ENCODE peak calls at places on chromosomes 7 and 10, in seven cellular contexts. One of them, this sample, is unnamed.

GRCh38 chr7:142891490-142892082 is 6.0 kb upstream of the TRPV6 start:
- DNase-seq in AG04450: no peak
- DNase-seq in T-helper 2 cell treated with Interferon-gamma antibody and Interleukin-4, amounts not matched to agents 5 μg/mL and 100 μg/mL, for 36 hours: no peak
- DNase-seq in CD8-positive, alpha-beta memory T cell: no peak
- DNase-seq in mesothelial cell of epicardium: no peak
- DNase-seq in Caki2: no peak
- DNase-seq in GM06990: no peak
- DNase-seq in this sample: no peak

GRCh38 chr7:121404348-121404747 is 8.2 kb upstream of the FAM3C start:
- DNase-seq in CD8-positive, alpha-beta memory T cell: no peak
- DNase-seq in GM06990: no peak
- DNase-seq in AG04450: no peak
- DNase-seq in T-helper 2 cell treated with Interferon-gamma antibody and Interleukin-4, amounts not matched to agents 5 μg/mL and 100 μg/mL, for 36 hours: no peak
- DNase-seq in mesothelial cell of epicardium: no peak
- DNase-seq in Caki2: no peak
- DNase-seq in this sample: no peak

GRCh38 chr7:101066141-101066857 is 19.0 kb upstream of the TRIM56 start:
- DNase-seq in AG04450: no peak
- DNase-seq in mesothelial cell of epicardium: no peak
- DNase-seq in GM06990: no peak
- DNase-seq in Caki2: no peak
- DNase-seq in T-helper 2 cell treated with Interferon-gamma antibody and Interleukin-4, amounts not matched to agents 5 μg/mL and 100 μg/mL, for 36 hours: no peak
- DNase-seq in CD8-positive, alpha-beta memory T cell: no peak
- DNase-seq in this sample: no peak

GRCh38 chr10:3782456-3783312 is 2.3 kb downstream of the KLF6 start:
- DNase-seq in Caki2: peak; percentile 87
- DNase-seq in mesothelial cell of epicardium: no peak
- DNase-seq in T-helper 2 cell treated with Interferon-gamma antibody and Interleukin-4, amounts not matched to agents 5 μg/mL and 100 μg/mL, for 36 hours: peak; percentile 53
- DNase-seq in GM06990: peak; percentile 61
- DNase-seq in AG04450: peak; percentile 88
- DNase-seq in CD8-positive, alpha-beta memory T cell: peak; percentile 63
- DNase-seq in this sample: peak; percentile 91

GRCh38 chr7:9958461-9958860 is 1015.2 kb upstream of the PHF14 start:
- DNase-seq in GM06990: no peak
- DNase-seq in AG04450: no peak
- DNase-seq in CD8-positive, alpha-beta memory T cell: no peak
- DNase-seq in mesothelial cell of epicardium: no peak
- DNase-seq in Caki2: no peak
- DNase-seq in T-helper 2 cell treated with Interferon-gamma antibody and Interleukin-4, amounts not matched to agents 5 μg/mL and 100 μg/mL, for 36 hours: no peak
- DNase-seq in this sample: no peak

GRCh38 chr10:48804740-48805182 is 120.1 kb downstream of the WDFY4 start:
- DNase-seq in GM06990: peak; percentile 50
- DNase-seq in mesothelial cell of epicardium: no peak
- DNase-seq in CD8-positive, alpha-beta memory T cell: no peak
- DNase-seq in Caki2: no peak
- DNase-seq in T-helper 2 cell treated with Interferon-gamma antibody and Interleukin-4, amounts not matched to agents 5 μg/mL and 100 μg/mL, for 36 hours: no peak
- DNase-seq in AG04450: no peak
- DNase-seq in this sample: no peak

GRCh38 chr7:2461268-2462026 is 14.8 kb downstream of the GRIFIN start:
- DNase-seq in Caki2: no peak
- DNase-seq in T-helper 2 cell treated with Interferon-gamma antibody and Interleukin-4, amounts not matched to agents 5 μg/mL and 100 μg/mL, for 36 hours: no peak
- DNase-seq in AG04450: no peak
- DNase-seq in GM06990: no peak
- DNase-seq in mesothelial cell of epicardium: no peak
- DNase-seq in CD8-positive, alpha-beta memory T cell: no peak
- DNase-seq in this sample: no peak

GRCh38 chr7:148211641-148212040 is 378.9 kb upstream of the C7orf33 start:
- DNase-seq in CD8-positive, alpha-beta memory T cell: no peak
- DNase-seq in GM06990: no peak
- DNase-seq in AG04450: no peak
- DNase-seq in Caki2: no peak
- DNase-seq in T-helper 2 cell treated with Interferon-gamma antibody and Interleukin-4, amounts not matched to agents 5 μg/mL and 100 μg/mL, for 36 hours: no peak
- DNase-seq in mesothelial cell of epicardium: no peak
- DNase-seq in this sample: no peak

This sample was measured in HT1080.